ENCODE peak calls at places on chromosomes 2 and 18, in five cellular contexts. One of them, this sample, is unnamed.

GRCh38 chr2:144015036-144015435 is 504.9 kb downstream of the ZEB2 start:
- DNase-seq in K562: no peak
- DNase-seq in breast epithelium: no peak
- DNase-seq in prostate gland: no peak
- DNase-seq in Panc1: no peak
- DNase-seq in this sample: no peak

GRCh38 chr2:24456610-24457556 is 34.2 kb upstream of the NCOA1 start:
- DNase-seq in K562: peak; percentile 84
- DNase-seq in breast epithelium: no peak
- DNase-seq in prostate gland: peak; percentile 9
- DNase-seq in Panc1: no peak
- DNase-seq in this sample: no peak

GRCh38 chr18:63149200-63149587 is 170.4 kb downstream of the BCL2 start:
- DNase-seq in K562: no peak
- DNase-seq in breast epithelium: no peak
- DNase-seq in prostate gland: no peak
- DNase-seq in Panc1: no peak
- DNase-seq in this sample: no peak

GRCh38 chr2:26178746-26179436 is 6.0 kb downstream of the GAREM2 start:
- DNase-seq in K562: peak; percentile 49
- DNase-seq in breast epithelium: no peak
- DNase-seq in prostate gland: no peak
- DNase-seq in Panc1: no peak
- DNase-seq in this sample: no peak

GRCh38 chr2:178238144-178238521 is 43.8 kb downstream of the OSBPL6 start:
- DNase-seq in K562: no peak
- DNase-seq in breast epithelium: no peak
- DNase-seq in prostate gland: no peak
- DNase-seq in Panc1: no peak
- DNase-seq in this sample: no peak

GRCh38 chr2:113980946-113981345 is 91.1 kb downstream of the ACTR3 start:
- DNase-seq in K562: no peak
- DNase-seq in breast epithelium: no peak
- DNase-seq in prostate gland: no peak
- DNase-seq in Panc1: no peak
- DNase-seq in this sample: no peak

GRCh38 chr2:102226612-102227351 is 40.0 kb downstream of the IL1RL2 start:
- DNase-seq in K562: no peak
- DNase-seq in breast epithelium: no peak
- DNase-seq in prostate gland: peak; percentile 39
- DNase-seq in Panc1: no peak
- DNase-seq in this sample: no peak

GRCh38 chr18:79964330-79965118 is at the start of gene HSBP1L1:
- DNase-seq in K562: no peak
- DNase-seq in breast epithelium: peak; percentile 84
- DNase-seq in prostate gland: peak; percentile 56
- DNase-seq in Panc1: no peak
- DNase-seq in this sample: no peak

GRCh38 chr2:167844714-167845530 is 402.5 kb downstream of the STK39 start:
- DNase-seq in K562: no peak
- DNase-seq in breast epithelium: no peak
- DNase-seq in prostate gland: no peak
- DNase-seq in Panc1: no peak
- DNase-seq in this sample: no peak

GRCh38 chr2:45570671-45571334 is 40.3 kb downstream of the SRBD1 start:
- DNase-seq in K562: no peak
- DNase-seq in breast epithelium: no peak
- DNase-seq in prostate gland: no peak
- DNase-seq in Panc1: no peak
- DNase-seq in this sample: no peak

GRCh38 chr2:45567974-45568789 is 42.9 kb downstream of the SRBD1 start:
- DNase-seq in K562: peak; percentile 11
- DNase-seq in breast epithelium: no peak
- DNase-seq in prostate gland: no peak
- DNase-seq in Panc1: no peak
- DNase-seq in this sample: peak; percentile 96

GRCh38 chr2:45571940-45572339 is 39.1 kb downstream of the SRBD1 start:
- DNase-seq in K562: no peak
- DNase-seq in breast epithelium: no peak
- DNase-seq in prostate gland: no peak
- DNase-seq in Panc1: no peak
- DNase-seq in this sample: no peak

GRCh38 chr2:45568935-45569334 is 42.1 kb downstream of the SRBD1 start:
- DNase-seq in K562: no peak
- DNase-seq in breast epithelium: no peak
- DNase-seq in prostate gland: no peak
- DNase-seq in Panc1: no peak
- DNase-seq in this sample: no peak

GRCh38 chr2:45567288-45567963 is 43.6 kb downstream of the SRBD1 start:
- DNase-seq in K562: no peak
- DNase-seq in breast epithelium: no peak
- DNase-seq in prostate gland: no peak
- DNase-seq in Panc1: no peak
- DNase-seq in this sample: peak; percentile 20
- H3K4me3 ChIP-seq in K562: no peak overlapping the region
- H3K4me3 ChIP-seq in breast epithelium: no peak overlapping the region
- H3K4me3 ChIP-seq in prostate gland: no peak overlapping the region
- H3K4me3 ChIP-seq in Panc1: no peak overlapping the region
- H3K4me3 ChIP-seq in this sample: peak overlapping the region; percentile 65

GRCh38 chr2:42791606-42792005 is 777 bp downstream of the HAAO start:
- DNase-seq in K562: no peak
- DNase-seq in breast epithelium: no peak
- DNase-seq in prostate gland: no peak
- DNase-seq in Panc1: no peak
- DNase-seq in this sample: no peak
- H3K27ac ChIP-seq in K562: no peak overlapping the region
- H3K27ac ChIP-seq in breast epithelium: peak overlapping the region; percentile 91
- H3K27ac ChIP-seq in prostate gland: peak overlapping the region; percentile 95
- H3K27ac ChIP-seq in Panc1: no peak overlapping the region
- H3K27ac ChIP-seq in this sample: no peak overlapping the region

GRCh38 chr2:205885492-205886099 is 200.4 kb downstream of the INO80D start:
- DNase-seq in K562: peak; percentile 71
- DNase-seq in breast epithelium: peak; percentile 76
- DNase-seq in prostate gland: peak; percentile 78
- DNase-seq in Panc1: peak; percentile 30
- DNase-seq in this sample: peak; percentile 16
- TF ChIP-seq POLR2AphosphoS5 in K562: no peak
- TF ChIP-seq POLR2AphosphoS5 in breast epithelium: no peak
- TF ChIP-seq POLR2AphosphoS5 in prostate gland: peak; percentile 60
- TF ChIP-seq POLR2AphosphoS5 in Panc1: no peak
- TF ChIP-seq POLR2AphosphoS5 in this sample: no peak

GRCh38 chr2:219448776-219449476 is 14.3 kb downstream of the SPEG start:
- DNase-seq in K562: no peak
- DNase-seq in breast epithelium: no peak
- DNase-seq in prostate gland: no peak
- DNase-seq in Panc1: no peak
- DNase-seq in this sample: no peak
- H3K4me3 ChIP-seq in K562: no peak overlapping the region
- H3K4me3 ChIP-seq in breast epithelium: no peak overlapping the region
- H3K4me3 ChIP-seq in prostate gland: no peak overlapping the region
- H3K4me3 ChIP-seq in Panc1: no peak overlapping the region
- H3K4me3 ChIP-seq in this sample: no peak overlapping the region

This sample was measured in SK-N-MC.